ENCODE peak calls at places on chromosomes 3 and 15, in six cellular contexts. E is DMS153; C is cardiac muscle cell; N is stimulated activated naive B cell treated with anti-CD40 and anti-IgM and Interleukin-4, amounts not matched to agents 10 μg/mL and 1 μg/mL and 100 μg/mL, for 72 hours; Y is CD8-positive, alpha-beta T cell; G is amniotic stem cell. A is an unnamed sample.

GRCh38 chr3:140848675-140849074 is 93.0 kb upstream of the SLC25A36 start:
- DNase-seq in G (no peak), C (no peak), E (no peak), Y (no peak), N (no peak), A (no peak)

GRCh38 chr3:167940241-167940640 is 155.5 kb downstream of the GOLIM4 start:
- DNase-seq in E (peak), C (no peak), G (no peak), N (no peak), Y (no peak), A (no peak)

GRCh38 chr15:60396964-60397771 is 618 bp downstream of the ANXA2 start:
- DNase-seq in G (peak), Y (peak), C (peak), E (peak), N (peak), A (no peak)

GRCh38 chr3:125187599-125187910 is 25.0 kb downstream of the SLC12A8 start:
- DNase-seq in C (peak), Y (no peak), N (no peak), E (no peak), G (no peak), A (no peak)

GRCh38 chr15:60237411-60237810 is 160.4 kb downstream of the ANXA2 start:
- DNase-seq in C (no peak), N (no peak), E (no peak), Y (no peak), G (no peak), A (no peak)

GRCh38 chr3:52531636-52532516 is 1.8 kb downstream of the NT5DC2 start:
- DNase-seq in E (no peak), Y (no peak), N (no peak), C (no peak), G (no peak), A (no peak)

GRCh38 chr15:41564286-41564959 is 5.4 kb downstream of the TYRO3 start:
- DNase-seq in G (no peak), C (peak), N (no peak), Y (no peak), E (no peak), A (no peak)

GRCh38 chr15:40999190-40999589 is 45.9 kb downstream of the CHAC1 start:
- DNase-seq in N (no peak), C (no peak), Y (no peak), G (peak), E (no peak), A (no peak)

GRCh38 chr3:152352559-152352958 is 83.8 kb downstream of the MBNL1 start:
- DNase-seq in N (no peak), Y (no peak), G (no peak), E (no peak), C (no peak), A (no peak)

GRCh38 chr15:30872341-30872748 is 31.4 kb upstream of the FAN1 start:
- DNase-seq in G (no peak), C (no peak), N (no peak), E (no peak), Y (no peak), A (no peak)

GRCh38 chr3:157175678-157176077 is 15.7 kb upstream of the CCNL1 start:
- DNase-seq in G (no peak), C (peak), Y (peak), E (no peak), N (no peak), A (no peak)

GRCh38 chr3:128222771-128223386 is 69.6 kb downstream of the EEFSEC start:
- DNase-seq in G (no peak), C (no peak), Y (no peak), E (no peak), N (no peak), A (no peak)

GRCh38 chr3:10417849-10418248 is 87.5 kb downstream of the ATP2B2 start:
- DNase-seq in Y (no peak), E (no peak), G (no peak), N (no peak), C (no peak), A (no peak)

GRCh38 chr3:194976049-194976451 is 290.4 kb downstream of the FAM43A start:
- DNase-seq in C (no peak), Y (no peak), E (no peak), G (no peak), N (no peak), A (no peak)

GRCh38 chr15:51366911-51367310 is 25.5 kb downstream of the GLDN start:
- DNase-seq in C (no peak), Y (no peak), G (no peak), E (peak), N (no peak), A (no peak)

GRCh38 chr15:60539881-60540613 is 61.1 kb upstream of the ICE2 start:
- DNase-seq in N (no peak), Y (no peak), G (no peak), C (no peak), E (no peak), A (no peak)

GRCh38 chr3:122146466-122146865 is 37.0 kb upstream of the CASR start:
- DNase-seq in Y (no peak), N (peak), E (no peak), C (no peak), G (no peak), A (no peak)

GRCh38 chr15:82177291-82178010 is 85.1 kb downstream of the EFL1 start:
- DNase-seq in G (no peak), N (no peak), C (no peak), Y (no peak), E (no peak), A (no peak)

GRCh38 chr3:53994986-53995385 is 103.3 kb upstream of the SELENOK start:
- DNase-seq in G (no peak), Y (no peak), N (no peak), C (no peak), E (no peak), A (no peak)

GRCh38 chr3:36591959-36592358 is 172.4 kb downstream of the DCLK3 start:
- DNase-seq in G (no peak), N (no peak), C (no peak), Y (no peak), E (no peak), A (no peak)

GRCh38 chr3:89314454-89314853 is 207.0 kb downstream of the EPHA3 start:
- DNase-seq in E (no peak), C (peak), Y (no peak), N (no peak), G (no peak), A (no peak)

GRCh38 chr15:90592144-90592887 is 62.6 kb downstream of the CRTC3 start:
- DNase-seq in C (no peak), E (no peak), G (no peak), Y (no peak), N (no peak), A (no peak)

GRCh38 chr3:10783360-10784346 is 32.4 kb upstream of the SLC6A11 start:
- DNase-seq in Y (peak), N (peak), E (no peak), C (peak), G (peak), A (no peak)

GRCh38 chr15:70343961-70344360 is 246.2 kb upstream of the TLE3 start:
- DNase-seq in N (no peak), C (no peak), E (no peak), Y (no peak), G (no peak), A (no peak)

GRCh38 chr3:41307065-41307464 is 107.8 kb downstream of the CTNNB1 start:
- DNase-seq in C (no peak), N (no peak), E (no peak), G (no peak), Y (no peak), A (no peak)

GRCh38 chr3:129573493-129573892 is 30.5 kb downstream of the H1-8 start:
- DNase-seq in N (no peak), Y (no peak), G (no peak), E (no peak), C (no peak), A (no peak)

GRCh38 chr15:35450492-35450891 is 95.5 kb downstream of the DPH6 start:
- DNase-seq in N (no peak), G (no peak), Y (no peak), C (no peak), E (no peak), A (no peak)

GRCh38 chr3:105829879-105830622 is 38.8 kb downstream of the CBLB start:
- DNase-seq in Y (no peak), N (no peak), G (no peak), E (no peak), C (no peak), A (no peak)

GRCh38 chr3:9970020-9970652 is 16.5 kb downstream of the EMC3 start:
- DNase-seq in Y (no peak), E (no peak), N (no peak), C (no peak), G (no peak), A (no peak)

GRCh38 chr15:74573987-74574386 is 33.0 kb downstream of the ARID3B start:
- DNase-seq in Y (no peak), E (no peak), G (no peak), C (no peak), N (no peak), A (no peak)

GRCh38 chr3:16897254-16897926 is 12.6 kb downstream of the PLCL2 start:
- DNase-seq in E (peak), G (no peak), Y (peak), C (no peak), N (peak), A (no peak)

GRCh38 chr3:24674261-24674660 is 179.6 kb upstream of the THRB start:
- DNase-seq in E (no peak), Y (no peak), N (no peak), G (no peak), C (no peak), A (no peak)

GRCh38 chr3:183254816-183255730 is 2.0 kb downstream of the B3GNT5 start:
- DNase-seq in G (no peak), Y (no peak), E (peak), N (no peak), C (no peak), A (no peak)

GRCh38 chr15:77542491-77543001 is 90.2 kb downstream of the LINGO1 start:
- DNase-seq in E (no peak), N (no peak), Y (no peak), G (no peak), C (no peak), A (no peak)

GRCh38 chr15:53982876-53983275 is 4.6 kb downstream of the UNC13C start:
- DNase-seq in C (no peak), Y (no peak), G (no peak), E (no peak), N (no peak), A (no peak)

GRCh38 chr3:137988152-137988551 is 21.8 kb upstream of the CLDN18 start:
- DNase-seq in N (no peak), E (peak), Y (no peak), G (no peak), C (no peak), A (no peak)

GRCh38 chr15:78303729-78304486 is 4.5 kb upstream of the SKIC8 start:
- DNase-seq in Y (no peak), G (no peak), C (no peak), E (no peak), N (no peak), A (no peak)

GRCh38 chr15:25022233-25022632 is 67.4 kb downstream of the SNRPN start:
- DNase-seq in G (no peak), Y (no peak), C (no peak), N (no peak), E (no peak), A (peak)

A was measured in retinal pigment epithelial cell.